ENCODE peak calls at places on chromosomes 5 and 9, in six cellular contexts. One of them, this sample, is unnamed.

GRCh38 chr9:81625969-81626368 is 63.4 kb downstream of the TLE1 start:
- DNase-seq in iPS-NIHi11: no peak
- DNase-seq in CD8-positive, alpha-beta T cell: no peak
- DNase-seq in OCI-M1: no peak
- DNase-seq in amygdala: no peak
- DNase-seq in GM10248: no peak
- DNase-seq in this sample: no peak

GRCh38 chr9:74804018-74804385 is 83.7 kb downstream of the TRPM6 start:
- DNase-seq in CD8-positive, alpha-beta T cell: no peak
- DNase-seq in iPS-NIHi11: no peak
- DNase-seq in GM10248: no peak
- DNase-seq in OCI-M1: no peak
- DNase-seq in amygdala: no peak
- DNase-seq in this sample: no peak

GRCh38 chr5:53331463-53331862 is 149.0 kb upstream of the FST start:
- DNase-seq in CD8-positive, alpha-beta T cell: no peak
- DNase-seq in GM10248: no peak
- DNase-seq in OCI-M1: no peak
- DNase-seq in amygdala: no peak
- DNase-seq in iPS-NIHi11: no peak
- DNase-seq in this sample: no peak

GRCh38 chr9:37262410-37262809 is 142.0 kb downstream of the ZCCHC7 start:
- DNase-seq in CD8-positive, alpha-beta T cell: no peak
- DNase-seq in OCI-M1: peak; percentile 50
- DNase-seq in iPS-NIHi11: peak; percentile 11
- DNase-seq in GM10248: no peak
- DNase-seq in amygdala: peak; percentile 18
- DNase-seq in this sample: no peak

GRCh38 chr9:130669965-130670364 is 5.6 kb downstream of the PRDM12 start:
- DNase-seq in GM10248: no peak
- DNase-seq in iPS-NIHi11: no peak
- DNase-seq in amygdala: no peak
- DNase-seq in OCI-M1: no peak
- DNase-seq in CD8-positive, alpha-beta T cell: no peak
- DNase-seq in this sample: no peak

GRCh38 chr9:89614319-89614892 is 9.6 kb downstream of the GADD45G start:
- DNase-seq in iPS-NIHi11: no peak
- DNase-seq in OCI-M1: no peak
- DNase-seq in CD8-positive, alpha-beta T cell: no peak
- DNase-seq in amygdala: no peak
- DNase-seq in GM10248: no peak
- DNase-seq in this sample: no peak

GRCh38 chr5:9454012-9454481 is 91.8 kb downstream of the SEMA5A start:
- DNase-seq in amygdala: no peak
- DNase-seq in OCI-M1: no peak
- DNase-seq in CD8-positive, alpha-beta T cell: no peak
- DNase-seq in iPS-NIHi11: no peak
- DNase-seq in GM10248: no peak
- DNase-seq in this sample: no peak

GRCh38 chr9:99820330-99821186 is 1.1 kb upstream of the NR4A3 start:
- DNase-seq in iPS-NIHi11: no peak
- DNase-seq in CD8-positive, alpha-beta T cell: no peak
- DNase-seq in amygdala: peak; percentile 70
- DNase-seq in GM10248: peak; percentile 52
- DNase-seq in OCI-M1: peak; percentile 71
- DNase-seq in this sample: peak; percentile 49

GRCh38 chr5:148443998-148444397 is 60.2 kb downstream of the FBXO38 start:
- DNase-seq in OCI-M1: peak; percentile 84
- DNase-seq in CD8-positive, alpha-beta T cell: peak; percentile 18
- DNase-seq in amygdala: peak; percentile 24
- DNase-seq in GM10248: peak; percentile 49
- DNase-seq in iPS-NIHi11: peak; percentile 64
- DNase-seq in this sample: no peak

GRCh38 chr9:135610290-135611141 is 28.8 kb downstream of the GLT6D1 start:
- DNase-seq in iPS-NIHi11: no peak
- DNase-seq in GM10248: no peak
- DNase-seq in CD8-positive, alpha-beta T cell: no peak
- DNase-seq in amygdala: no peak
- DNase-seq in OCI-M1: no peak
- DNase-seq in this sample: no peak

GRCh38 chr5:178527458-178528307 is 62.5 kb downstream of the COL23A1 start:
- DNase-seq in amygdala: no peak
- DNase-seq in CD8-positive, alpha-beta T cell: no peak
- DNase-seq in iPS-NIHi11: no peak
- DNase-seq in GM10248: no peak
- DNase-seq in OCI-M1: no peak
- DNase-seq in this sample: no peak

GRCh38 chr5:64505769-64506566 is at the start of gene RGS7BP:
- DNase-seq in OCI-M1: no peak
- DNase-seq in CD8-positive, alpha-beta T cell: no peak
- DNase-seq in amygdala: peak; percentile 61
- DNase-seq in iPS-NIHi11: peak; percentile 69
- DNase-seq in GM10248: no peak
- DNase-seq in this sample: no peak

GRCh38 chr5:152995214-152995725 is 495.2 kb upstream of the GRIA1 start:
- DNase-seq in CD8-positive, alpha-beta T cell: no peak
- DNase-seq in OCI-M1: no peak
- DNase-seq in GM10248: no peak
- DNase-seq in iPS-NIHi11: no peak
- DNase-seq in amygdala: no peak
- DNase-seq in this sample: no peak

GRCh38 chr9:74666625-74667316 is 169.6 kb downstream of the RORB start:
- DNase-seq in GM10248: no peak
- DNase-seq in amygdala: no peak
- DNase-seq in OCI-M1: no peak
- DNase-seq in iPS-NIHi11: no peak
- DNase-seq in CD8-positive, alpha-beta T cell: no peak
- DNase-seq in this sample: no peak

This sample was measured in T-helper 1 cell.